ENCODE peak calls at places on chromosomes 5 and 9, in ten cellular contexts. V is nephron progenitor cell; N is stomach; X is stimulated activated CD8-positive, alpha-beta memory T cell treated with anti-CD3 and anti-CD28 coated beads, Interleukin-4, amount 100 ng/mL, for 48 hours; T is hepatic stellate cell; L is germinal center; Q is RWPE1; J is HEK293T; O is stimulated activated CD4-positive, alpha-beta T cell treated with anti-CD3 and anti-CD28 coated beads, Interleukin-2, amount 100 ng/mL, for 48 hours; I is GM03348. H is an unnamed sample.

GRCh38 chr9:82810902-82811301 is 252.0 kb downstream of the RASEF start:
- DNase-seq in V (no peak), N (no peak), X (no peak), T (no peak), L (no peak), Q (peak), J (no peak), O (no peak), I (no peak), H (no peak)

GRCh38 chr5:156584856-156585255 is 257.9 kb downstream of the SGCD start:
- DNase-seq in V (no peak), N (no peak), X (no peak), T (no peak), L (no peak), Q (no peak), J (no peak), O (no peak), I (peak), H (no peak)

GRCh38 chr5:36457511-36458260 is 148.7 kb upstream of the SLC1A3 start:
- DNase-seq in V (no peak), N (no peak), X (no peak), T (no peak), L (no peak), Q (no peak), J (no peak), O (no peak), I (peak), H (no peak)

GRCh38 chr9:94014066-94014654 is 59.0 kb upstream of the BARX1 start:
- DNase-seq in V (peak), N (no peak), X (no peak), T (peak), L (peak), Q (peak), J (peak), O (no peak), I (peak), H (peak)

GRCh38 chr9:78026416-78026815 is 5.2 kb downstream of the GNAQ start:
- DNase-seq in V (no peak), N (no peak), X (no peak), T (no peak), L (no peak), Q (no peak), J (no peak), O (no peak), I (no peak), H (no peak)

GRCh38 chr9:36149197-36149596 is 12.7 kb downstream of the GLIPR2 start:
- DNase-seq in V (no peak), N (no peak), X (no peak), T (peak), L (no peak), Q (peak), J (no peak), O (no peak), I (peak), H (no peak)

GRCh38 chr5:52262844-52263243 is 524.9 kb upstream of the ITGA1 start:
- DNase-seq in V (no peak), N (no peak), X (no peak), T (no peak), L (no peak), Q (no peak), J (no peak), O (no peak), I (no peak), H (no peak)

GRCh38 chr9:8772302-8772701 is 972.7 kb upstream of the DMAC1 start:
- DNase-seq in V (no peak), N (no peak), X (no peak), T (no peak), L (no peak), Q (no peak), J (no peak), O (no peak), I (no peak), H (no peak)

GRCh38 chr9:16986441-16987387 is 116.2 kb upstream of the BNC2 start:
- DNase-seq in V (no peak), N (no peak), X (no peak), T (no peak), L (no peak), Q (no peak), J (no peak), O (no peak), I (peak), H (no peak)

GRCh38 chr9:127825319-127826051 is 22.8 kb downstream of the FPGS start:
- DNase-seq in V (peak), N (peak), X (peak), T (no peak), L (peak), Q (no peak), J (peak), O (no peak), I (no peak), H (no peak)

GRCh38 chr5:169408166-169408565 is 107.2 kb upstream of the SLIT3 start:
- DNase-seq in V (no peak), N (no peak), X (no peak), T (no peak), L (no peak), Q (no peak), J (no peak), O (no peak), I (no peak), H (no peak)

GRCh38 chr9:135048758-135049284 is 38.6 kb upstream of the OLFM1 start:
- DNase-seq in V (no peak), N (peak), X (no peak), T (no peak), L (no peak), Q (no peak), J (no peak), O (no peak), I (no peak), H (no peak)

GRCh38 chr9:16203735-16204573 is 651.1 kb downstream of the CCDC171 start:
- DNase-seq in V (no peak), N (no peak), X (no peak), T (no peak), L (no peak), Q (no peak), J (no peak), O (no peak), I (no peak), H (no peak)

GRCh38 chr5:36442352-36442751 is 140.7 kb upstream of the RANBP3L start:
- DNase-seq in V (no peak), N (peak), X (no peak), T (no peak), L (no peak), Q (peak), J (no peak), O (no peak), I (no peak), H (no peak)

GRCh38 chr5:55636711-55637110 is 75.4 kb downstream of the SLC38A9 start:
- DNase-seq in V (no peak), N (no peak), X (no peak), T (no peak), L (no peak), Q (peak), J (no peak), O (no peak), I (peak), H (no peak)

GRCh38 chr9:130866474-130866965 is 30.1 kb downstream of the QRFP start:
- DNase-seq in V (peak), N (peak), X (peak), T (peak), L (peak), Q (peak), J (peak), O (peak), I (peak), H (peak)

GRCh38 chr5:135691116-135691515 is 112.3 kb upstream of the CXCL14 start:
- DNase-seq in V (no peak), N (no peak), X (no peak), T (no peak), L (no peak), Q (no peak), J (no peak), O (no peak), I (no peak), H (no peak)

GRCh38 chr9:93010056-93010455 is 48.4 kb upstream of the SUSD3 start:
- DNase-seq in V (no peak), N (no peak), X (no peak), T (no peak), L (no peak), Q (no peak), J (no peak), O (no peak), I (no peak), H (peak)

GRCh38 chr9:69535911-69536310 is 136.3 kb downstream of the APBA1 start:
- DNase-seq in V (no peak), N (no peak), X (no peak), T (peak), L (no peak), Q (no peak), J (no peak), O (no peak), I (peak), H (no peak)

GRCh38 chr9:70954126-70954525 is 167.3 kb downstream of the TRPM3 start:
- DNase-seq in V (no peak), N (no peak), X (no peak), T (peak), L (no peak), Q (peak), J (no peak), O (no peak), I (peak), H (no peak)

GRCh38 chr9:91465420-91465819 is 41.8 kb upstream of the NFIL3 start:
- DNase-seq in V (no peak), N (no peak), X (no peak), T (no peak), L (no peak), Q (peak), J (no peak), O (no peak), I (no peak), H (no peak)

GRCh38 chr5:36606052-36606436 is 362 bp upstream of the SLC1A3 start:
- DNase-seq in V (no peak), N (no peak), X (no peak), T (no peak), L (no peak), Q (no peak), J (no peak), O (no peak), I (no peak), H (no peak)

GRCh38 chr9:33649463-33649862 is 125.4 kb downstream of the ANKRD18B start:
- DNase-seq in V (no peak), N (no peak), X (no peak), T (no peak), L (no peak), Q (no peak), J (no peak), O (no peak), I (no peak), H (no peak)